ENCODE peak calls at places on chromosomes 12 and 14, in nine cellular contexts. H is ovary; R is IMR-90; C is GM12878; O is CD8-positive, alpha-beta T cell; A is mucosa of descending colon; Y is GM12865; S is MCF 10A; G is transverse colon. B is an unnamed sample.

GRCh38 chr12:120818416-120818815 is 85.7 kb downstream of the SPPL3 start:
- DNase-seq in H (no peak), R (no peak), C (no peak), O (no peak), A (no peak), Y (no peak), S (no peak), G (no peak), B (no peak)

GRCh38 chr12:76080017-76080728 is 4.3 kb downstream of the NAP1L1 start:
- DNase-seq in H (no peak), R (peak), C (no peak), O (no peak), A (no peak), Y (no peak), S (no peak), G (no peak), B (no peak)

GRCh38 chr12:44875954-44876553 is at the start of gene NELL2:
- DNase-seq in H (peak), R (no peak), C (no peak), O (peak), A (peak), Y (peak), S (peak), G (peak), B (peak)

GRCh38 chr12:12327802-12328201 is 22.2 kb downstream of the MANSC1 start:
- DNase-seq in H (no peak), R (peak), C (peak), O (no peak), A (peak), Y (peak), S (peak), G (no peak), B (peak)

GRCh38 chr12:112121780-112122565 is 3.4 kb upstream of the TRAFD1 start:
- DNase-seq in H (peak), R (peak), C (no peak), O (no peak), A (peak), Y (no peak), S (peak), G (peak), B (no peak)

GRCh38 chr14:37194698-37195097 is 3.0 kb upstream of the MIPOL1 start:
- DNase-seq in H (no peak), R (no peak), C (no peak), O (no peak), A (no peak), Y (no peak), S (no peak), G (no peak), B (peak)

GRCh38 chr12:65306603-65307501 is 28.4 kb downstream of the MSRB3 start:
- DNase-seq in H (no peak), R (peak), C (no peak), O (no peak), A (peak), Y (peak), S (peak), G (peak), B (peak)

GRCh38 chr14:61528591-61529021 is 166.7 kb upstream of the HIF1A start:
- DNase-seq in H (no peak), R (peak), C (no peak), O (no peak), A (no peak), Y (peak), S (peak), G (no peak), B (no peak)

GRCh38 chr12:132030367-132031038 is 80.8 kb downstream of the EP400 start:
- DNase-seq in H (peak), R (peak), C (no peak), O (no peak), A (no peak), Y (no peak), S (peak), G (no peak), B (no peak)

GRCh38 chr14:31827325-31827724 is 249.8 kb upstream of the ARHGAP5 start:
- DNase-seq in H (no peak), R (no peak), C (no peak), O (no peak), A (no peak), Y (no peak), S (no peak), G (no peak), B (no peak)

GRCh38 chr12:57147641-57147944 is 174 bp upstream of the LRP1-AS start:
- DNase-seq in H (no peak), R (peak), C (no peak), O (no peak), A (no peak), Y (no peak), S (no peak), G (no peak), B (no peak)

GRCh38 chr12:57143454-57143853 is 4.0 kb downstream of the LRP1-AS start:
- DNase-seq in H (peak), R (no peak), C (no peak), O (no peak), A (no peak), Y (no peak), S (no peak), G (no peak), B (no peak)

GRCh38 chr12:57146925-57147640 is at the start of gene LRP1-AS:
- DNase-seq in H (no peak), R (no peak), C (no peak), O (no peak), A (peak), Y (no peak), S (no peak), G (peak), B (no peak)

GRCh38 chr12:57146092-57146491 is 1.3 kb downstream of the LRP1-AS start:
- DNase-seq in H (no peak), R (no peak), C (no peak), O (no peak), A (no peak), Y (no peak), S (no peak), G (no peak), B (no peak)

DNA sequence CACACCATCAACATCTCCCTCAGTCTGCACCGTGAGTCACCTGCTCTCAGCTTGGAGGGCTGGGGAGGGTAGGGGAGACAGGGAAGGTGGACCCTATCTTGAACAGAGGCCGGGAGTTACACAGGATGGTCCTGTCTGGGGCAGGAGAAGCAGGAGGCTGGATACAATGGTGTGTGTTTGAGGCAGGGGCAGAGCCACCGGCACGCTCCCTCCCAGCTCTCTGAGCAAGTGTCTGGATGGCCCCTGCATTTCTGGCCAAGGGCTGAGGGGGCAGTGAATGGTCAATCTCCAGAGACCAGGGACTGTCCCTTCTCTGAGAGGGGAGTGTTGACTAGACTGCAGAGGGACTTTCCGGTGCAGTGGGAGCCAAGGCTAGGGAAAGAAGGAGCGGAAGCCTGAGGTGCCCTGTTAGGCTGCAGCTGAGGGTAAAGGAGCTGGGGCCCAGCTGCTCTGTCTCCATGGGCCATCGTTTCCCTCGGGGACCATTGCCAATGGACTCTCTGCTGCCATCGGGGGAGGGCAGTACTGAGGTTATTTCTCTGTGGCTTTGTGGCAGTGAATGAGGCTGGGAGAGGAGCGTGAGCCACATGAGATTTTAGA is 1.9 kb downstream of the LRP1-AS start:
- DNase-seq in H (no peak), R (no peak), C (no peak), O (no peak), A (no peak), Y (no peak), S (no peak), G (no peak), B (no peak)
- TF ChIP-seq CTCF in H (no peak), R (no peak), C (peak), O (no peak), A (no peak), Y (no peak), S (no peak), G (no peak), B (no peak)

DNA sequence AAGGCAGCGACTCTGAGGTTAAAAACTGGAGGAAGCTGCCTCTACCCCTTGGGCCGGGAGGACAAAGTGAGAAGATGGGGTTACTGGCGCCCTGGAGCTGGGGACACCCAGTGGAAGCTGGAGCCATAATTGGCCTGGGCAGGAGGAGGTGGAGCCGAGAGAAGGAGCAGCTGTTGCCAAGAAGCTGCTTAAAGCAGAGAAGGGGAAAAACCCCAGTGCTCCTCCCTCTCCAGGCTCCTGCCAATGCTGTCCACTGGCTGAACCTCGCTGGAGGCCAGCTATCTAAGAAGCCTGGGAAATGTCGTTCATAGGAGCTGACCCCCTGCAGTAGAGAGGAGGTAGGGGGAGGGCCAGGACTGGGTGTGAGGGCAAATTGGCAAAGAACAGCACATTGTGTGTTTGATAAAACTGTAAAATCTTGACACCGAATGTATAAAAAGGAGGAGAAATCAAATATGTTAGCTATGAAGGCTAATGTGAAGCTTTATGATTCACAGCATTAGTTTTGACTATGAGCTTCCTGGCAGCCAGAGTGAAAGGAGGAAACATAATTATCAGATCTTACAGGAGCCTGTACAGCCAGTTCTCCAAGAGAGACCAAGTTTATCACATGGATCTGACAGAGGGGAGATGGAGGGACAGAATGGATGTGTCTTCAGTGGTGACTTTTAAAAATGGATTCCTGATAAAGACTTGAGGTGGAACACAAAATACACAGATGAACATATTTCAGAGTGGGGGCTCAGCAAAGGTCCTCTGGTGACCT is 9.5 kb downstream of the HHIPL1 start:
- DNase-seq in H (peak), R (peak), C (no peak), O (no peak), A (peak), Y (peak), S (peak), G (peak), B (peak)
- TF ChIP-seq CTCF in H (no peak), R (no peak), C (no peak), O (no peak), A (no peak), Y (no peak), S (no peak), G (no peak), B (no peak)

DNA sequence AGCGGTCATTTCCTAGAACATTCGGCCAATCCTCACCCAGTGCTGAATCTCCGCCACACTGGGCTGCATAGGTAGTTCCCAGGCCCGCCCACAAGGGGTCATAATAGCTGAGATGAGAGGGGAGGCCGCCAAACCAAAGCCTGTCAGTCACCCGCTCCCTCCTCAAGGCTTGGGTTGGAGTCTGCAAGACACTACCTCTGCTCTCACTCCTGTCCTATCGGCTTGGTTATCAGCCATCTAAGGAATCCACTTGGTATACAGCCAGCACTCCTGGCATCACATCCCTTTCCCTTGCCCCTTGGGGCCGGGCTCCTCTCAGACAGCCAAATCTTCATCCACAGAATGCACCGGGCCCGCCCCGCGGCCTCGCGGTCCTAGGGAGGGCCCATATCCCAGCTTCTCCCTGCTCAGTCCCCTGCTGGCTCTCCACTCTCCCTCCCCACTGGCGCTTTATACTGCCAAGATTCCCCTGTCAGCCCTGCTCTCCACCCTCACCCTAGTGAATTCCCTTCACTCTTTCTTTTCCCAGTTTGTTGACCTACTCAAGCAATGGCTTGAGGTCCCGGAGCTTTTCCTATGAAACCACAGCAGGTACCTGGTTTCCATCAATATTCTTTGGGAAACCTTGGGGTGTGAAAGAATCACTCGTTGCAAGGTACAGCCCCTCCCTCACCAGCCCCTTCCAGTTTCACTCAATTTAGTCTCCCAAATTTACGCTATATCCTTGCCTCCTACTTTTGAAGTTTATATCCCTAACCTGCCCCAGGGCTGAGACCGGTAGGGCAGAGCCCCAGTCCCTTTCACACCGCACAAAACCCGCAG is 1.5 kb downstream of the IFFO1 start:
- DNase-seq in H (peak), R (peak), C (no peak), O (peak), A (peak), Y (peak), S (peak), G (peak), B (peak)
- TF ChIP-seq CTCF in H (no peak), R (peak), C (peak), O (peak), A (peak), Y (peak), S (peak), G (peak), B (peak)

GRCh38 chr12:49672351-49673181 is 34.6 kb downstream of the FMNL3 start:
- DNase-seq in H (peak), R (no peak), C (no peak), O (no peak), A (no peak), Y (peak), S (no peak), G (no peak), B (no peak)

GRCh38 chr12:49671051-49671765 is 36.0 kb downstream of the FMNL3 start:
- DNase-seq in H (peak), R (no peak), C (no peak), O (peak), A (peak), Y (peak), S (no peak), G (peak), B (no peak)

GRCh38 chr12:49675137-49675536 is 32.1 kb downstream of the FMNL3 start:
- DNase-seq in H (peak), R (no peak), C (no peak), O (no peak), A (no peak), Y (no peak), S (no peak), G (no peak), B (no peak)

GRCh38 chr12:49674318-49674985 is 32.8 kb downstream of the FMNL3 start:
- DNase-seq in H (peak), R (peak), C (no peak), O (no peak), A (no peak), Y (peak), S (no peak), G (no peak), B (no peak)

GRCh38 chr12:49673446-49674317 is 33.5 kb downstream of the FMNL3 start:
- DNase-seq in H (peak), R (peak), C (no peak), O (no peak), A (peak), Y (peak), S (no peak), G (peak), B (no peak)
- TF ChIP-seq CTCF in H (peak), R (peak), C (no peak), O (no peak), A (no peak), Y (no peak), S (no peak), G (peak), B (no peak)

DNA sequence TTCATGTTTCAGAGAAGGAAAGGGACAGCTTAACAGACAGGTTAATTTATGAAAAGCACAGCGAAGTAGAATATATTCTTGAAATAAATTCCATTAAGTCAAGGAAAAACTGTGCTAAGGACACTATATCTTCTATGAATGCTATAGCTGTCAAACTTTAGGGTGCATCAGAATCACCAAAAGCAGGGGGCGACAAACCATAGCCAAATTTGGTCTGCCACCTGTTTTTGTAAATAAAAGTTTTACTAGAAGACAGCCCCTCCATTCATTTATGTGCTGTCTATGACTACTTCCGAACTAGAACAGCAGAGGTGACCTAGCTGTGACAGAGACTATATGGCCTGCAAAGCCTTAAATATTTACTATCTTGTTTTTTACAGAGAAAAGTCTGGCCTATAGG is 25.9 kb downstream of the PPP4R3A start:
- DNase-seq in H (no peak), R (no peak), C (no peak), O (no peak), A (no peak), Y (peak), S (peak), G (no peak), B (no peak)
- TF ChIP-seq CTCF in H (no peak), R (no peak), C (peak), O (peak), A (no peak), Y (peak), S (peak), G (no peak), B (no peak)

GRCh38 chr14:86675059-86675458 is 1145.1 kb downstream of the FLRT2 start:
- DNase-seq in H (no peak), R (no peak), C (no peak), O (no peak), A (no peak), Y (no peak), S (no peak), G (no peak), B (no peak)
- TF ChIP-seq CTCF in H (no peak), R (no peak), C (no peak), O (no peak), A (no peak), Y (no peak), S (no peak), G (no peak), B (no peak)

GRCh38 chr12:85759217-85759616 is 77.0 kb downstream of the RASSF9 start:
- DNase-seq in H (no peak), R (no peak), C (no peak), O (no peak), A (no peak), Y (no peak), S (no peak), G (no peak), B (no peak)

GRCh38 chr12:85755760-85756159 is 80.4 kb downstream of the RASSF9 start:
- DNase-seq in H (no peak), R (peak), C (no peak), O (no peak), A (no peak), Y (no peak), S (peak), G (no peak), B (no peak)
- TF ChIP-seq CTCF in H (no peak), R (no peak), C (no peak), O (no peak), A (no peak), Y (no peak), S (no peak), G (no peak), B (no peak)

DNA sequence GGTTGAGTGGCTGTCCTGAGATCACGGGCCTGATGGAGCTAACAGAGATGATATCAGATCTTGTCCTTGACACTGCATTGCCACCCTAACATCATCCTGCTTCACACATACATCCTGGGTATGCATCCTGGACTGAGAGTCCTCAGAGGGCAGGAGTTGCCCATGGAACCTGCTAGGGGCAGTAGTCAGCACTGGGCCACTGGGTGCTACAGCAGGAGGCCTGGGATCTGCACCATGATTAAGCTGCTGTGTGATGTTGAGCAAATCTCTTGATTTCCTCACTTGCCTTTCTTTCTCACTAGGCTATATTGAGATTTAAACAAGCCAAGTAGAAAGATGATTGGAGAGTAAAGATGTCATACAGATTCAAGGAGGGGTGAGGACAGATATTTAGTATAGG is 22.1 kb upstream of the EIF4B start:
- DNase-seq in H (no peak), R (no peak), C (no peak), O (no peak), A (no peak), Y (no peak), S (no peak), G (no peak), B (peak)
- TF ChIP-seq CTCF in H (no peak), R (no peak), C (no peak), O (no peak), A (no peak), Y (no peak), S (peak), G (no peak), B (no peak)

GRCh38 chr12:24631691-24632090 is 317.2 kb downstream of the BCAT1 start:
- DNase-seq in H (no peak), R (no peak), C (no peak), O (no peak), A (no peak), Y (no peak), S (no peak), G (no peak), B (no peak)

GRCh38 chr12:24625103-24625502 is 323.8 kb downstream of the BCAT1 start:
- DNase-seq in H (no peak), R (no peak), C (no peak), O (no peak), A (no peak), Y (no peak), S (no peak), G (no peak), B (no peak)

GRCh38 chr12:24630446-24630845 is 318.5 kb downstream of the BCAT1 start:
- DNase-seq in H (no peak), R (no peak), C (no peak), O (no peak), A (no peak), Y (no peak), S (no peak), G (no peak), B (no peak)
- TF ChIP-seq CTCF in H (no peak), R (no peak), C (no peak), O (no peak), A (no peak), Y (no peak), S (no peak), G (no peak), B (no peak)

GRCh38 chr12:106080111-106080732 is 58.5 kb downstream of the NUAK1 start:
- DNase-seq in H (no peak), R (peak), C (no peak), O (no peak), A (no peak), Y (no peak), S (no peak), G (no peak), B (no peak)
- TF ChIP-seq CTCF in H (no peak), R (no peak), C (no peak), O (no peak), A (no peak), Y (no peak), S (no peak), G (no peak), B (no peak)